ENCODE peak calls at places on chromosome 10, in eight cellular contexts. One of them, this sample, is unnamed.

GRCh38 chr10:63744060-63744941 is 223.1 kb downstream of the REEP3 start:
- DNase-seq in HEK293T: no peak
- DNase-seq in tibial nerve: no peak
- DNase-seq in stimulated activated CD4-positive, alpha-beta T cell treated with anti-CD3 and anti-CD28 coated beads, Interleukin-1b, Interleukin-23, amount 100 ng/mL, for 1 hour: no peak
- DNase-seq in Ammon's horn: no peak
- DNase-seq in left kidney: no peak
- DNase-seq in ELF-1: no peak
- DNase-seq in cardiac muscle cell: peak; percentile 63
- DNase-seq in this sample: no peak

GRCh38 chr10:2214035-2214434 is 476.7 kb upstream of the ADARB2 start:
- DNase-seq in left kidney: no peak
- DNase-seq in HEK293T: no peak
- DNase-seq in ELF-1: no peak
- DNase-seq in cardiac muscle cell: peak; percentile 1
- DNase-seq in stimulated activated CD4-positive, alpha-beta T cell treated with anti-CD3 and anti-CD28 coated beads, Interleukin-1b, Interleukin-23, amount 100 ng/mL, for 1 hour: no peak
- DNase-seq in Ammon's horn: no peak
- DNase-seq in tibial nerve: no peak
- DNase-seq in this sample: no peak

GRCh38 chr10:96301616-96302015 is 2.6 kb upstream of the DNTT start:
- DNase-seq in HEK293T: no peak
- DNase-seq in ELF-1: no peak
- DNase-seq in Ammon's horn: no peak
- DNase-seq in cardiac muscle cell: no peak
- DNase-seq in tibial nerve: no peak
- DNase-seq in left kidney: peak; percentile 25
- DNase-seq in stimulated activated CD4-positive, alpha-beta T cell treated with anti-CD3 and anti-CD28 coated beads, Interleukin-1b, Interleukin-23, amount 100 ng/mL, for 1 hour: no peak
- DNase-seq in this sample: no peak

GRCh38 chr10:30081182-30081581 is 21.8 kb upstream of the JCAD start:
- DNase-seq in HEK293T: no peak
- DNase-seq in Ammon's horn: no peak
- DNase-seq in stimulated activated CD4-positive, alpha-beta T cell treated with anti-CD3 and anti-CD28 coated beads, Interleukin-1b, Interleukin-23, amount 100 ng/mL, for 1 hour: no peak
- DNase-seq in tibial nerve: no peak
- DNase-seq in ELF-1: no peak
- DNase-seq in cardiac muscle cell: no peak
- DNase-seq in left kidney: no peak
- DNase-seq in this sample: no peak

GRCh38 chr10:125039354-125039769 is 97.4 kb downstream of the ZRANB1 start:
- DNase-seq in stimulated activated CD4-positive, alpha-beta T cell treated with anti-CD3 and anti-CD28 coated beads, Interleukin-1b, Interleukin-23, amount 100 ng/mL, for 1 hour: no peak
- DNase-seq in cardiac muscle cell: no peak
- DNase-seq in HEK293T: no peak
- DNase-seq in left kidney: no peak
- DNase-seq in ELF-1: no peak
- DNase-seq in tibial nerve: no peak
- DNase-seq in Ammon's horn: no peak
- DNase-seq in this sample: no peak

GRCh38 chr10:121596668-121597503 is 1.4 kb downstream of the FGFR2 start:
- DNase-seq in Ammon's horn: peak; percentile 82
- DNase-seq in cardiac muscle cell: peak; percentile 57
- DNase-seq in ELF-1: peak; percentile 69
- DNase-seq in stimulated activated CD4-positive, alpha-beta T cell treated with anti-CD3 and anti-CD28 coated beads, Interleukin-1b, Interleukin-23, amount 100 ng/mL, for 1 hour: no peak
- DNase-seq in tibial nerve: peak; percentile 23
- DNase-seq in left kidney: peak; percentile 86
- DNase-seq in HEK293T: peak; percentile 58
- DNase-seq in this sample: no peak

GRCh38 chr10:96339956-96340904 is 18.6 kb downstream of the OPALIN start:
- DNase-seq in stimulated activated CD4-positive, alpha-beta T cell treated with anti-CD3 and anti-CD28 coated beads, Interleukin-1b, Interleukin-23, amount 100 ng/mL, for 1 hour: peak; percentile 5
- DNase-seq in cardiac muscle cell: peak; percentile 81
- DNase-seq in tibial nerve: no peak
- DNase-seq in HEK293T: peak; percentile 76
- DNase-seq in ELF-1: peak; percentile 65
- DNase-seq in left kidney: peak; percentile 86
- DNase-seq in Ammon's horn: peak; percentile 83
- DNase-seq in this sample: no peak

GRCh38 chr10:33484787-33485186 is 150.3 kb upstream of the NRP1 start:
- DNase-seq in cardiac muscle cell: peak; percentile 90
- DNase-seq in HEK293T: no peak
- DNase-seq in stimulated activated CD4-positive, alpha-beta T cell treated with anti-CD3 and anti-CD28 coated beads, Interleukin-1b, Interleukin-23, amount 100 ng/mL, for 1 hour: no peak
- DNase-seq in ELF-1: no peak
- DNase-seq in left kidney: no peak
- DNase-seq in Ammon's horn: no peak
- DNase-seq in tibial nerve: no peak
- DNase-seq in this sample: no peak

GRCh38 chr10:116160271-116160670 is 112.7 kb downstream of the GFRA1 start:
- DNase-seq in HEK293T: no peak
- DNase-seq in ELF-1: no peak
- DNase-seq in Ammon's horn: no peak
- DNase-seq in left kidney: no peak
- DNase-seq in tibial nerve: no peak
- DNase-seq in cardiac muscle cell: no peak
- DNase-seq in stimulated activated CD4-positive, alpha-beta T cell treated with anti-CD3 and anti-CD28 coated beads, Interleukin-1b, Interleukin-23, amount 100 ng/mL, for 1 hour: no peak
- DNase-seq in this sample: no peak